ENCODE peak calls at places on chromosomes 7 and 10, in nine cellular contexts. One of them, this sample, is unnamed.

GRCh38 chr10:120705306-120705705 is 145.9 kb upstream of the WDR11 start:
- DNase-seq in IMR-90: no peak
- DNase-seq in GM12865: no peak
- DNase-seq in dorsolateral prefrontal cortex: no peak
- DNase-seq in A549: no peak
- DNase-seq in lower leg skin: no peak
- DNase-seq in CD8-positive, alpha-beta memory T cell: no peak
- DNase-seq in AG09309: no peak
- DNase-seq in stomach: no peak
- DNase-seq in this sample: no peak

GRCh38 chr7:41333506-41333905 is 369.4 kb downstream of the INHBA start:
- DNase-seq in IMR-90: peak
- DNase-seq in GM12865: no peak
- DNase-seq in dorsolateral prefrontal cortex: no peak
- DNase-seq in A549: no peak
- DNase-seq in lower leg skin: no peak
- DNase-seq in CD8-positive, alpha-beta memory T cell: no peak
- DNase-seq in AG09309: no peak
- DNase-seq in stomach: no peak
- DNase-seq in this sample: no peak

GRCh38 chr10:132641966-132642731 is 104.6 kb downstream of the INPP5A start:
- DNase-seq in IMR-90: no peak
- DNase-seq in GM12865: no peak
- DNase-seq in dorsolateral prefrontal cortex: no peak
- DNase-seq in A549: no peak
- DNase-seq in lower leg skin: peak
- DNase-seq in CD8-positive, alpha-beta memory T cell: no peak
- DNase-seq in AG09309: no peak
- DNase-seq in stomach: no peak
- DNase-seq in this sample: no peak

GRCh38 chr7:516606-517456 is 2.8 kb downstream of the PDGFA start:
- DNase-seq in IMR-90: peak
- DNase-seq in GM12865: no peak
- DNase-seq in dorsolateral prefrontal cortex: no peak
- DNase-seq in A549: peak
- DNase-seq in lower leg skin: no peak
- DNase-seq in CD8-positive, alpha-beta memory T cell: no peak
- DNase-seq in AG09309: peak
- DNase-seq in stomach: peak
- DNase-seq in this sample: no peak

GRCh38 chr7:11082552-11083213 is 109.0 kb downstream of the PHF14 start:
- DNase-seq in IMR-90: peak
- DNase-seq in GM12865: no peak
- DNase-seq in dorsolateral prefrontal cortex: no peak
- DNase-seq in A549: no peak
- DNase-seq in lower leg skin: no peak
- DNase-seq in CD8-positive, alpha-beta memory T cell: no peak
- DNase-seq in AG09309: no peak
- DNase-seq in stomach: no peak
- DNase-seq in this sample: no peak

GRCh38 chr7:31747553-31747952 is 60.5 kb downstream of the PPP1R17 start:
- DNase-seq in IMR-90: no peak
- DNase-seq in GM12865: no peak
- DNase-seq in dorsolateral prefrontal cortex: no peak
- DNase-seq in A549: no peak
- DNase-seq in lower leg skin: no peak
- DNase-seq in CD8-positive, alpha-beta memory T cell: no peak
- DNase-seq in AG09309: no peak
- DNase-seq in stomach: no peak
- DNase-seq in this sample: no peak

GRCh38 chr10:28241766-28242399 is 61.0 kb downstream of the MPP7 start:
- DNase-seq in IMR-90: peak
- DNase-seq in GM12865: peak
- DNase-seq in dorsolateral prefrontal cortex: no peak
- DNase-seq in A549: peak
- DNase-seq in lower leg skin: no peak
- DNase-seq in CD8-positive, alpha-beta memory T cell: no peak
- DNase-seq in AG09309: peak
- DNase-seq in stomach: no peak
- DNase-seq in this sample: peak

GRCh38 chr7:130972201-130972600 is 238.2 kb upstream of the KLF14 start:
- DNase-seq in IMR-90: no peak
- DNase-seq in GM12865: no peak
- DNase-seq in dorsolateral prefrontal cortex: no peak
- DNase-seq in A549: no peak
- DNase-seq in lower leg skin: no peak
- DNase-seq in CD8-positive, alpha-beta memory T cell: no peak
- DNase-seq in AG09309: no peak
- DNase-seq in stomach: no peak
- DNase-seq in this sample: no peak

GRCh38 chr7:47337531-47337930 is 244.4 kb downstream of the TNS3 start:
- DNase-seq in IMR-90: no peak
- DNase-seq in GM12865: peak
- DNase-seq in dorsolateral prefrontal cortex: no peak
- DNase-seq in A549: no peak
- DNase-seq in lower leg skin: no peak
- DNase-seq in CD8-positive, alpha-beta memory T cell: no peak
- DNase-seq in AG09309: no peak
- DNase-seq in stomach: peak
- DNase-seq in this sample: no peak

GRCh38 chr10:117174439-117175214 is 22.7 kb upstream of the KCNK18 start:
- DNase-seq in IMR-90: peak
- DNase-seq in GM12865: peak
- DNase-seq in dorsolateral prefrontal cortex: peak
- DNase-seq in A549: peak
- DNase-seq in lower leg skin: peak
- DNase-seq in CD8-positive, alpha-beta memory T cell: peak
- DNase-seq in AG09309: peak
- DNase-seq in stomach: peak
- DNase-seq in this sample: peak
- H3K4me3 ChIP-seq in IMR-90: no peak
- H3K4me3 ChIP-seq in GM12865: peak
- H3K4me3 ChIP-seq in dorsolateral prefrontal cortex: peak
- H3K4me3 ChIP-seq in A549: peak
- H3K4me3 ChIP-seq in lower leg skin: no peak
- H3K4me3 ChIP-seq in CD8-positive, alpha-beta memory T cell: peak
- H3K4me3 ChIP-seq in AG09309: peak
- H3K4me3 ChIP-seq in stomach: peak
- H3K4me3 ChIP-seq in this sample: peak

GRCh38 chr7:150688630-150689029 is 3.1 kb downstream of the GIMAP2 start:
- DNase-seq in IMR-90: no peak
- DNase-seq in GM12865: no peak
- DNase-seq in dorsolateral prefrontal cortex: no peak
- DNase-seq in A549: no peak
- DNase-seq in lower leg skin: no peak
- DNase-seq in CD8-positive, alpha-beta memory T cell: no peak
- DNase-seq in AG09309: no peak
- DNase-seq in stomach: no peak
- DNase-seq in this sample: no peak

GRCh38 chr7:150686030-150686626 is 622 bp downstream of the GIMAP2 start:
- DNase-seq in IMR-90: no peak
- DNase-seq in GM12865: peak
- DNase-seq in dorsolateral prefrontal cortex: no peak
- DNase-seq in A549: no peak
- DNase-seq in lower leg skin: no peak
- DNase-seq in CD8-positive, alpha-beta memory T cell: no peak
- DNase-seq in AG09309: no peak
- DNase-seq in stomach: no peak
- DNase-seq in this sample: no peak

GRCh38 chr7:150685219-150686029 is at the start of gene GIMAP2:
- DNase-seq in IMR-90: no peak
- DNase-seq in GM12865: peak
- DNase-seq in dorsolateral prefrontal cortex: no peak
- DNase-seq in A549: no peak
- DNase-seq in lower leg skin: no peak
- DNase-seq in CD8-positive, alpha-beta memory T cell: no peak
- DNase-seq in AG09309: no peak
- DNase-seq in stomach: no peak
- DNase-seq in this sample: peak
- H3K4me3 ChIP-seq in IMR-90: peak
- H3K4me3 ChIP-seq in GM12865: peak
- H3K4me3 ChIP-seq in dorsolateral prefrontal cortex: peak
- H3K4me3 ChIP-seq in A549: no peak
- H3K4me3 ChIP-seq in lower leg skin: peak
- H3K4me3 ChIP-seq in CD8-positive, alpha-beta memory T cell: peak
- H3K4me3 ChIP-seq in AG09309: no peak
- H3K4me3 ChIP-seq in stomach: peak
- H3K4me3 ChIP-seq in this sample: peak

GRCh38 chr7:8305104-8305503 is 43.1 kb upstream of the ICA1 start:
- DNase-seq in IMR-90: no peak
- DNase-seq in GM12865: no peak
- DNase-seq in dorsolateral prefrontal cortex: no peak
- DNase-seq in A549: no peak
- DNase-seq in lower leg skin: no peak
- DNase-seq in CD8-positive, alpha-beta memory T cell: no peak
- DNase-seq in AG09309: no peak
- DNase-seq in stomach: no peak
- DNase-seq in this sample: no peak
- H3K4me3 ChIP-seq in IMR-90: no peak
- H3K4me3 ChIP-seq in GM12865: no peak
- H3K4me3 ChIP-seq in dorsolateral prefrontal cortex: no peak
- H3K4me3 ChIP-seq in A549: no peak
- H3K4me3 ChIP-seq in lower leg skin: no peak
- H3K4me3 ChIP-seq in CD8-positive, alpha-beta memory T cell: no peak
- H3K4me3 ChIP-seq in AG09309: no peak
- H3K4me3 ChIP-seq in stomach: no peak
- H3K4me3 ChIP-seq in this sample: no peak

GRCh38 chr10:75404335-75405200 is 3.0 kb upstream of the ZNF503 start:
- DNase-seq in IMR-90: no peak
- DNase-seq in GM12865: no peak
- DNase-seq in dorsolateral prefrontal cortex: no peak
- DNase-seq in A549: no peak
- DNase-seq in lower leg skin: no peak
- DNase-seq in CD8-positive, alpha-beta memory T cell: no peak
- DNase-seq in AG09309: no peak
- DNase-seq in stomach: peak
- DNase-seq in this sample: no peak
- H3K4me3 ChIP-seq in IMR-90: peak
- H3K4me3 ChIP-seq in GM12865: no peak
- H3K4me3 ChIP-seq in dorsolateral prefrontal cortex: no peak
- H3K4me3 ChIP-seq in A549: peak
- H3K4me3 ChIP-seq in lower leg skin: no peak
- H3K4me3 ChIP-seq in CD8-positive, alpha-beta memory T cell: no peak
- H3K4me3 ChIP-seq in AG09309: no peak
- H3K4me3 ChIP-seq in stomach: peak
- H3K4me3 ChIP-seq in this sample: no peak

GRCh38 chr7:7651479-7651878 is 10.9 kb downstream of the UMAD1 start:
- DNase-seq in IMR-90: no peak
- DNase-seq in GM12865: no peak
- DNase-seq in dorsolateral prefrontal cortex: no peak
- DNase-seq in A549: no peak
- DNase-seq in lower leg skin: no peak
- DNase-seq in CD8-positive, alpha-beta memory T cell: no peak
- DNase-seq in AG09309: no peak
- DNase-seq in stomach: no peak
- DNase-seq in this sample: no peak
- H3K4me3 ChIP-seq in IMR-90: no peak
- H3K4me3 ChIP-seq in GM12865: no peak
- H3K4me3 ChIP-seq in dorsolateral prefrontal cortex: no peak
- H3K4me3 ChIP-seq in A549: no peak
- H3K4me3 ChIP-seq in lower leg skin: no peak
- H3K4me3 ChIP-seq in CD8-positive, alpha-beta memory T cell: no peak
- H3K4me3 ChIP-seq in AG09309: no peak
- H3K4me3 ChIP-seq in stomach: no peak
- H3K4me3 ChIP-seq in this sample: no peak

DNA sequence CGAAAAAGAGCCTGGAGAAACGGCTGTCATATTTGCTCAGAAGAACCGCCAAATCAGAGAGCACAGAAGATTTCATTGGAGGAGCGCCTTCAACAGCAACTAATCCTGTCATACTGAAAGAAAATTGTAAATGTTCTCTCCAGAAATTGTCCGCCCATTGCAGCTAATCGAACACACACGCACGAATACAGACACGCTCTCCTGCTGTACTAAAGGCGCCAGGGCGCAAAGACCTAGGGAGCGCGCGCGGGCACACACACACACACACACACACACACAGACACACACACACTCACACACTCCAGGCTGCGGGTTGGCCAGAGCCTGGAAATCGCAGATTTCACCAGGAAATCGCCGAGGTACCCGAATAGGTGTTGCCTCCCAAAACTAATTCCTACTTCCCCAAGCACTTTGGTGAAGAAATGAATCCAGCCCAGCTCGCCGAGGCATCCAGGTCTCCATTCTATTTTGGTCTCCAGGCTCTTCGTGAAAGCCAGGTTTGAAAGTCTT is at the start of gene CHRM2:
- DNase-seq in IMR-90: peak
- DNase-seq in GM12865: no peak
- DNase-seq in dorsolateral prefrontal cortex: peak
- DNase-seq in A549: no peak
- DNase-seq in lower leg skin: no peak
- DNase-seq in CD8-positive, alpha-beta memory T cell: no peak
- DNase-seq in AG09309: peak
- DNase-seq in stomach: no peak
- DNase-seq in this sample: no peak
- H3K4me3 ChIP-seq in IMR-90: peak
- H3K4me3 ChIP-seq in GM12865: no peak
- H3K4me3 ChIP-seq in dorsolateral prefrontal cortex: peak
- H3K4me3 ChIP-seq in A549: no peak
- H3K4me3 ChIP-seq in lower leg skin: no peak
- H3K4me3 ChIP-seq in CD8-positive, alpha-beta memory T cell: no peak
- H3K4me3 ChIP-seq in AG09309: peak
- H3K4me3 ChIP-seq in stomach: peak
- H3K4me3 ChIP-seq in this sample: no peak